ENCODE peak calls at places on chromosomes 5 and 9, in nine cellular contexts. H is cerebellar cortex; Y is fibroblast of the conjunctiva; J is brain microvascular endothelial cell; G is stimulated activated CD8-positive, alpha-beta memory T cell treated with anti-CD3 and anti-CD28 coated beads, Interleukin-7, amount 100 ng/mL, for 4 hours; P is GM20000; E is iPS DF 6.9; R is T-helper 2 cell; T is GM12892. N is an unnamed sample.

GRCh38 chr5:112023766-112024165 is 266.8 kb upstream of the NREP start:
- DNase-seq in H (no peak), Y (no peak), J (no peak), G (no peak), P (no peak), E (no peak), R (no peak), T (no peak), N (no peak)

GRCh38 chr9:87742813-87743428 is 17.0 kb downstream of the CTSL start:
- DNase-seq in H (no peak), Y (no peak), J (no peak), G (no peak), P (no peak), E (no peak), R (no peak), T (no peak), N (no peak)

GRCh38 chr9:93091453-93092081 is 4.5 kb upstream of the CARD19 start:
- DNase-seq in H (no peak), Y (peak), J (peak), G (no peak), P (peak), E (no peak), R (peak), T (no peak), N (no peak)

GRCh38 chr5:59003124-59003523 is 420.2 kb downstream of the RAB3C start:
- DNase-seq in H (no peak), Y (no peak), J (no peak), G (no peak), P (no peak), E (no peak), R (no peak), T (no peak), N (no peak)

GRCh38 chr5:83510199-83510730 is 38.7 kb downstream of the VCAN start:
- DNase-seq in H (no peak), Y (no peak), J (no peak), G (no peak), P (peak), E (no peak), R (no peak), T (no peak), N (no peak)

GRCh38 chr5:126003309-126003708 is 419.9 kb upstream of the GRAMD2B start:
- DNase-seq in H (peak), Y (peak), J (peak), G (no peak), P (no peak), E (no peak), R (no peak), T (no peak), N (no peak)

GRCh38 chr9:130658893-130659698 is 5.3 kb upstream of the PRDM12 start:
- DNase-seq in H (no peak), Y (no peak), J (no peak), G (no peak), P (no peak), E (no peak), R (no peak), T (no peak), N (no peak)

GRCh38 chr9:966936-967335 is 9.5 kb upstream of the DMRT3 start:
- DNase-seq in H (no peak), Y (no peak), J (no peak), G (no peak), P (no peak), E (no peak), R (no peak), T (no peak), N (no peak)

GRCh38 chr9:126317513-126317912 is 9.1 kb upstream of the MVB12B start:
- DNase-seq in H (no peak), Y (no peak), J (no peak), G (peak), P (no peak), E (no peak), R (peak), T (no peak), N (no peak)

GRCh38 chr9:99601506-99601905 is 220.2 kb upstream of the NR4A3 start:
- DNase-seq in H (no peak), Y (no peak), J (peak), G (no peak), P (no peak), E (no peak), R (no peak), T (no peak), N (no peak)

GRCh38 chr5:5767286-5767928 is 344.9 kb downstream of the ICE1 start:
- DNase-seq in H (peak), Y (no peak), J (no peak), G (no peak), P (no peak), E (no peak), R (no peak), T (no peak), N (no peak)

GRCh38 chr5:88877826-88878225 is 5.2 kb downstream of the MEF2C start:
- DNase-seq in H (peak), Y (no peak), J (peak), G (no peak), P (no peak), E (no peak), R (no peak), T (no peak), N (no peak)

N was measured in Peyer's patch.